ENCODE peak calls at places on chromosome 6, in five cellular contexts. B is lower leg skin; D is hepatocyte; P is central memory CD4-positive, alpha-beta T cell; W is effector CD4-positive, alpha-beta T cell. V is an unnamed sample.

GRCh38 chr6:41377071-41377470 is 41.7 kb downstream of the NCR2 start:
- DNase-seq in B (peak), W (no peak), D (no peak), P (no peak), V (no peak)

GRCh38 chr6:3788408-3789017 is 37.0 kb upstream of the PXDC1 start:
- DNase-seq in P (no peak), B (peak), W (no peak), D (peak), V (no peak)

GRCh38 chr6:137851669-137852068 is 15.4 kb upstream of the TNFAIP3 start:
- DNase-seq in P (no peak), D (no peak), B (no peak), W (no peak), V (no peak)

GRCh38 chr6:3509326-3509725 is 52.5 kb upstream of the SLC22A23 start:
- DNase-seq in W (no peak), B (no peak), P (no peak), D (no peak), V (no peak)

GRCh38 chr6:36320475-36320874 is 16.2 kb downstream of the BNIP5 start:
- DNase-seq in W (no peak), D (peak), B (no peak), P (no peak), V (no peak)

GRCh38 chr6:144644776-144645175 is 359.6 kb downstream of the UTRN start:
- DNase-seq in W (no peak), D (no peak), P (no peak), B (no peak), V (no peak)

GRCh38 chr6:45688180-45688579 is 310.4 kb upstream of the SUPT3H start:
- DNase-seq in W (no peak), P (no peak), D (no peak), B (no peak), V (no peak)

GRCh38 chr6:74899416-74899815 is 306.4 kb downstream of the COL12A1 start:
- DNase-seq in B (no peak), P (no peak), W (no peak), D (no peak), V (no peak)

GRCh38 chr6:169172946-169173345 is 80.7 kb downstream of the THBS2 start:
- DNase-seq in W (no peak), D (no peak), P (no peak), B (peak), V (no peak)

GRCh38 chr6:21808551-21809181 is 215.1 kb downstream of the SOX4 start:
- DNase-seq in P (no peak), W (no peak), D (peak), B (peak), V (no peak)

GRCh38 chr6:684831-685636 is 7.9 kb downstream of the EXOC2 start:
- DNase-seq in P (no peak), B (no peak), W (no peak), D (no peak), V (no peak)

GRCh38 chr6:35663001-35663400 is 25.7 kb downstream of the FKBP5 start:
- DNase-seq in P (no peak), B (no peak), D (no peak), W (no peak), V (no peak)

GRCh38 chr6:31572041-31572911 is at the start of gene LTA:
- DNase-seq in B (peak), P (peak), W (peak), D (no peak), V (no peak)

GRCh38 chr6:36685926-36686667 is 7.6 kb downstream of the CDKN1A start:
- DNase-seq in P (no peak), D (no peak), W (no peak), B (peak), V (no peak)

GRCh38 chr6:16761469-16762264 is 407 bp upstream of the ATXN1 start:
- DNase-seq in P (peak), B (peak), W (peak), D (peak), V (peak)

GRCh38 chr6:124324237-124324636 is 520.6 kb downstream of the NKAIN2 start:
- DNase-seq in D (no peak), W (no peak), P (no peak), B (no peak), V (no peak)

GRCh38 chr6:135811172-135811571 is 40.3 kb upstream of the PDE7B start:
- DNase-seq in W (no peak), D (no peak), P (no peak), B (no peak), V (no peak)

GRCh38 chr6:35327349-35328027 is 14.9 kb upstream of the PPARD start:
- DNase-seq in W (peak), D (peak), P (peak), B (no peak), V (no peak)

GRCh38 chr6:114033606-114034005 is 62.7 kb upstream of the HDAC2 start:
- DNase-seq in D (no peak), P (no peak), W (no peak), B (no peak), V (peak)

GRCh38 chr6:170087946-170088348 is 202.9 kb downstream of the DLL1 start:
- DNase-seq in B (peak), W (peak), D (no peak), P (peak), V (no peak)

GRCh38 chr6:3438190-3439167 is 18.4 kb downstream of the SLC22A23 start:
- DNase-seq in D (peak), W (no peak), B (peak), P (no peak), V (peak)

GRCh38 chr6:32148722-32149576 is 2.8 kb downstream of the PRRT1 start:
- DNase-seq in D (peak), B (peak), P (peak), W (peak), V (no peak)

GRCh38 chr6:49549691-49550412 is 616 bp upstream of the C6orf141 start:
- DNase-seq in P (no peak), D (no peak), B (no peak), W (no peak), V (no peak)

GRCh38 chr6:20404641-20405032 is 3.0 kb downstream of the E2F3 start:
- DNase-seq in P (peak), B (no peak), W (peak), D (peak), V (peak)

GRCh38 chr6:144335914-144336313 is 50.8 kb downstream of the UTRN start:
- DNase-seq in W (no peak), P (no peak), D (no peak), B (no peak), V (no peak)

GRCh38 chr6:44650947-44651346 is 263.4 kb downstream of the CDC5L start:
- DNase-seq in P (no peak), W (no peak), D (no peak), B (no peak), V (peak)

GRCh38 chr6:52306972-52307849 is 22.7 kb upstream of the MCM3 start:
- DNase-seq in D (peak), B (no peak), W (no peak), P (no peak), V (no peak)

GRCh38 chr6:132259070-132259469 is 142.2 kb downstream of the MOXD1 start:
- DNase-seq in D (peak), W (no peak), P (no peak), B (no peak), V (no peak)

GRCh38 chr6:33750244-33750991 is 3.7 kb upstream of the IP6K3 start:
- DNase-seq in D (no peak), P (no peak), B (no peak), W (no peak), V (no peak)

GRCh38 chr6:22830463-22830862 is 261.1 kb downstream of the HDGFL1 start:
- DNase-seq in B (no peak), D (no peak), P (no peak), W (no peak), V (no peak)

GRCh38 chr6:150354754-150355571 is 13.8 kb upstream of the IYD start:
- DNase-seq in B (peak), P (no peak), W (no peak), D (no peak), V (no peak)

GRCh38 chr6:776394-777041 is 83.6 kb upstream of the EXOC2 start:
- DNase-seq in W (no peak), B (no peak), P (no peak), D (no peak), V (no peak)

GRCh38 chr6:31730631-31731086 is 1.6 kb upstream of the DDAH2 start:
- DNase-seq in W (no peak), B (no peak), P (no peak), D (no peak), V (peak)

GRCh38 chr6:26431258-26432162 is 8.8 kb upstream of the BTN3A3 start:
- DNase-seq in W (no peak), D (no peak), P (no peak), B (no peak), V (no peak)

GRCh38 chr6:140253096-140253495 is 878.6 kb upstream of the CITED2 start:
- DNase-seq in W (no peak), D (no peak), B (no peak), P (no peak), V (no peak)

GRCh38 chr6:150250826-150251225 is 108.0 kb downstream of the PPP1R14C start:
- DNase-seq in P (no peak), W (no peak), D (peak), B (no peak), V (no peak)

V was measured in SJSA1.